ENCODE peak calls at places on chromosomes 3 and 15, in four cellular contexts. C is stimulated activated CD8-positive, alpha-beta memory T cell treated with anti-CD3 and anti-CD28 coated beads, Interleukin-15, amount 100 ng/mL, for 48 hours; F is NCI-H524; T is glutamatergic neuron. O is an unnamed sample.

GRCh38 chr15:36814085-36814484 is 234.7 kb downstream of the CDIN1 start:
- DNase-seq in F (no peak), C (no peak), T (no peak), O (peak; percentile 19)

GRCh38 chr3:117589454-117589853 is 879.9 kb downstream of the TUSC7 start:
- DNase-seq in F (peak; percentile 83), C (no peak), T (no peak), O (no peak)

GRCh38 chr15:88187195-88187594 is 69.3 kb downstream of the NTRK3 start:
- DNase-seq in C (no peak), T (no peak), F (no peak), O (no peak)

GRCh38 chr3:136617123-136617700 is 135.0 kb downstream of the STAG1 start:
- DNase-seq in F (no peak), C (no peak), T (no peak), O (peak; percentile 12)

GRCh38 chr3:66121288-66121687 is 82.6 kb upstream of the MAGI1 start:
- DNase-seq in T (no peak), C (no peak), F (no peak), O (no peak)

GRCh38 chr3:14466179-14466903 is 63.9 kb downstream of the SLC6A6 start:
- DNase-seq in F (no peak), C (no peak), T (no peak), O (no peak)

GRCh38 chr3:31695280-31696008 is 162.7 kb downstream of the STT3B start:
- DNase-seq in C (no peak), T (no peak), F (no peak), O (no peak)

GRCh38 chr3:134516905-134517304 is 31.0 kb downstream of the CEP63 start:
- DNase-seq in T (no peak), F (peak; percentile 95), C (no peak), O (peak; percentile 4)

GRCh38 chr15:63933522-63933921 is 99.8 kb upstream of the HERC1 start:
- DNase-seq in T (no peak), C (no peak), F (no peak), O (no peak)

GRCh38 chr3:197499427-197499826 is 56.3 kb downstream of the BDH1 start:
- DNase-seq in T (no peak), C (no peak), F (no peak), O (no peak)

GRCh38 chr15:48393650-48394049 is 62.4 kb downstream of the DUT start:
- DNase-seq in T (no peak), F (peak; percentile 93), C (no peak), O (peak; percentile 87)

GRCh38 chr3:55202320-55202719 is 274.5 kb upstream of the LRTM1 start:
- DNase-seq in C (no peak), T (no peak), F (no peak), O (no peak)

GRCh38 chr15:52642386-52643361 is 36.5 kb downstream of the ATOSA start:
- DNase-seq in C (no peak), T (no peak), F (no peak), O (no peak)

GRCh38 chr15:96340611-96341464 is 10.3 kb downstream of the NR2F2 start:
- DNase-seq in F (peak; percentile 70), C (no peak), T (peak; percentile 61), O (peak; percentile 70)

GRCh38 chr15:53759333-53759975 is at the start of gene WDR72:
- DNase-seq in T (peak; percentile 35), F (peak; percentile 44), C (no peak), O (no peak)

GRCh38 chr3:120162400-120162799 is 68.2 kb upstream of the GSK3B start:
- DNase-seq in C (no peak), T (no peak), F (no peak), O (no peak)

GRCh38 chr3:171417813-171418212 is 42.4 kb downstream of the TNIK start:
- DNase-seq in T (no peak), C (no peak), F (no peak), O (peak; percentile 90)

GRCh38 chr15:90994059-90994416 is 297 bp downstream of the PRC1 start:
- DNase-seq in T (peak; percentile 47), C (no peak), F (no peak), O (no peak)